ENCODE peak calls at places on chromosomes 2 and 18, in seven cellular contexts. S, K, P, G, V, I and J are unnamed samples.

GRCh38 chr2:9408641-9409151 is 14.6 kb downstream of the ITGB1BP1 start:
- DNase-seq in S (no peak), K (no peak), P (no peak), G (no peak), V (no peak), I (no peak), J (no peak)

GRCh38 chr18:63987743-63988142 is 17.9 kb downstream of the SERPINB8 start:
- DNase-seq in S (no peak), K (no peak), P (no peak), G (no peak), V (no peak), I (no peak), J (no peak)

GRCh38 chr2:172562298-172562697 is 6.4 kb downstream of the PDK1 start:
- DNase-seq in S (no peak), K (no peak), P (no peak), G (no peak), V (no peak), I (no peak), J (no peak)

GRCh38 chr2:181483876-181484275 is 26.7 kb downstream of the ITGA4 start:
- DNase-seq in S (no peak), K (no peak), P (no peak), G (no peak), V (no peak), I (no peak), J (no peak)

GRCh38 chr2:158391876-158392275 is 64.7 kb downstream of the CCDC148 start:
- DNase-seq in S (no peak), K (peak), P (no peak), G (peak), V (no peak), I (no peak), J (no peak)

GRCh38 chr2:182372661-182373060 is 54.2 kb downstream of the PDE1A start:
- DNase-seq in S (no peak), K (no peak), P (peak), G (peak), V (peak), I (no peak), J (no peak)

GRCh38 chr2:46436800-46437199 is 42.6 kb upstream of the TMEM247 start:
- DNase-seq in S (no peak), K (no peak), P (no peak), G (no peak), V (no peak), I (no peak), J (no peak)

GRCh38 chr2:201779996-201780673 is 598 bp downstream of the ALS2 start:
- DNase-seq in S (no peak), K (no peak), P (no peak), G (no peak), V (no peak), I (no peak), J (peak)

GRCh38 chr2:208407667-208408066 is 1.1 kb downstream of the PTH2R start:
- DNase-seq in S (no peak), K (peak), P (no peak), G (peak), V (peak), I (peak), J (peak)

GRCh38 chr2:204722691-204723090 is 177.4 kb downstream of the PARD3B start:
- DNase-seq in S (no peak), K (no peak), P (no peak), G (no peak), V (no peak), I (no peak), J (no peak)

GRCh38 chr18:7084766-7085080 is 32.9 kb downstream of the LAMA1 start:
- DNase-seq in S (no peak), K (no peak), P (no peak), G (peak), V (peak), I (no peak), J (no peak)

GRCh38 chr2:240387325-240387668 is 48.2 kb upstream of the GPC1 start:
- DNase-seq in S (no peak), K (no peak), P (no peak), G (no peak), V (no peak), I (no peak), J (no peak)
- TF ChIP-seq CTCF in S (no peak), K (no peak), P (no peak), G (no peak), V (peak), I (no peak), J (no peak)

GRCh38 chr2:1136071-1136470 is 185.4 kb downstream of the SNTG2 start:
- DNase-seq in S (no peak), K (no peak), P (no peak), G (peak), V (no peak), I (peak), J (no peak)
- TF ChIP-seq CTCF in S (peak), K (no peak), P (no peak), G (peak), V (peak), I (peak), J (no peak)

DNA sequence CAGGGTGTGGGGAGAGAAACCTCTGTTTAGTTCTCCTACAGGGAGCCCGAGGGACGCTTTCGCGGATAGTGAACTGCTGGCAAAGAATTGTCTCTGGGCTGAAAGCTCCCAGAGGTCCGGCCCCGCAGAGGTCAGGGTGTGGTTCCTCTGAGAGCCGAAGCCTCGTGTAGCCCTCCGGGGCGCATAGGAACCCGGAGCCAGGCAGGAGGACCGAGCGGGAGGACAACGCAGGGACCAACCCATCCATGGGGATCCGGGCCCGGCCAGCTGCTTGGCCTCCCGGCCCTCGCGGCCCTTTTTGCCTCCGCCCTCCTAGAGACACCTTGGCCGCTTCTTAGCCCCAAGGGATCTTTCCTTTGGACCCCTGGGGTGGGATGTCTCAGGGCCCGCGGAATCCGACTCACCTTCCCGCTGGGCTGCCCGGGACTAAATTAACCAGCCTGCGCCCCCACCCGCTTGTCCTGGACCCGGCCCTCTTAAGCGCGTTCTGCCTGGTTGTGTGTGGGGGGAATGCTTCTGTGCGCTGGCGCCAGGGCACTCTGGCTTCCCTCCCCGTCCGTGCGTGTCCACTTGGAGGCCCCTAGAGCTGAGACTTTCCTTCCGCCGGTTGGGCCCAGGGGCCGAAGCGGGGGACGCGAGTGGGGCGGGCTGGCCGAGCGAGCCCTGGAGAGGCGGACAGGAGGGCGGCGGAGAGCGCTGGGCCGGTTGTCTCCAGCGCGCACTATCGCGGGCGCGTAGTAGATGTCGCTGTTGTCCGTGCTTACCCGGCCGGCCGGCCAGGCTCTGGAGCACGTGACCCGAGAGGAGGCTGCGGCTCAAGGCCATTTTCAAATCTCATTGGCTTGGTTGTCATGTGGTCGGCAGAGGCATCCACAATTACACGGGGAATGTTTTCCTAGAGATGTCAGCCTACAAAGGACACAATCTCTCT is at the start of gene HOXD10:
- DNase-seq in S (no peak), K (no peak), P (no peak), G (no peak), V (no peak), I (peak), J (no peak)
- TF ChIP-seq CTCF in S (no peak), K (no peak), P (no peak), G (no peak), V (no peak), I (peak), J (no peak)

DNA sequence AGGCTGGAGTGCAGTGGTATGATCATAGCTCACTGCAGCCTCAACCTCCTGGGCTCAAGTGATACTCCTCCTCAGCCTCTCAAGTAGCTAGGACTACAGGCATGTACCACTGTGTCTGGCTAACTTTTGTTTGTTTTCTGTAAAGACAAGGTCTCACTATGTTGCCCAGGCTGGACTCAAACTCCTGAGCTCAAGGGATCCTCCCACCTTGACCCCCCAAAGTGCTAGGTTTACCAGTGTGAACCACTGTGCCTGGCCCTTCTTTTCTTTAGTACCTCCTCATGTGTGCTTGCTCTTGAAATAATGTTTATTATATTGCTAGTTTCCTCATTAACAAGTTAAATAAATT is 19.0 kb upstream of the COBLL1 start:
- DNase-seq in S (no peak), K (no peak), P (no peak), G (no peak), V (no peak), I (no peak), J (no peak)
- TF ChIP-seq CTCF in S (no peak), K (no peak), P (no peak), G (no peak), V (no peak), I (no peak), J (no peak)

DNA sequence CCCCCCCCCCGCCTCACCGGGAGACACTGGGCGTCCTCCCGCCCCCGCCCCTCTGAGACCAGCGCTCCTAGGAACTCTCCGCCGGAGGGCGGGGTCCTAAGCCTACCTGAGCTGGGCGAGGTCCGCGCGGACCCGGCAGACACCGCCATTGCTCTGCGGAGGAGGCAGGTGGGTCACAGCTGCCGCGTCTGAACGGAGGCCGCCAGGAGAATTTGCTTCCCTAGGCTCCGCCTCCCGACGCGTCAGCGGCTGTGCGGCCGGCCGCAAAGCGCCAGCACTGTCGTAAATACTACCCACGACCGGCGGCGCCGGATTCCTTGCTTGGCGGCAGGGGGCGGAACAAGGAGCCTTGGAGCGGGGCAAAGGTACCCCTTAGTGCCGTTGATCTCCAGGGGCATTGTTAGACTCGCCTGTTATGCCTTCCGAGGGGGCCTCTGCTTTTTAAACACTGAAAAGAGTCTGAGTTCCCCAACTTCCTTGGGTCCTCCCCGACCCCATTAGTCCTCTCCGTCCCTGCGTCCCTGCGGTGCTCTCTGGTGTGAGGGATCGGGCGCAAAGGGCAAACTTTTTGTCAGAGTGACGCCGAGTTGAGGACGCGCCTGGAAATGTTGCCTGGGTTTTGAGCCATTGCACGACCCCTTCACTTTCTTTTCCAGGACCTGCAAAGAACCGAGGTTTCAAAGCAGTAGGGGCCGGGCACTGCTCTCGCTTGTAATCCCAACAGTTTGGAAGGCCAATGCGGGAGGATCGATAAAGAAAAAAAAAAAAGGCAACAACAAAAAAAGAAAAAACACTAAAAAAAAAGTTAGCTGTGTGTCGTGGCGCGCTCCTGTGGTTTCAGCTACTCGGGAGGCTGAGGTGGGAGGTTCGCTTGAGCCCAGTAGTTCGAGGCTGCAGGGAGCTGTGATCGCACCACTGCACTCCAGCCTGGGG is at the start of gene GGCX:
- DNase-seq in S (peak), K (peak), P (peak), G (peak), V (peak), I (peak), J (peak)
- TF ChIP-seq CTCF in S (peak), K (no peak), P (no peak), G (peak), V (peak), I (no peak), J (no peak)

GRCh38 chr2:85327757-85328617 is at the start of gene TGOLN2:
- DNase-seq in S (peak), K (peak), P (peak), G (peak), V (peak), I (peak), J (peak)
- TF ChIP-seq CTCF in S (no peak), K (no peak), P (no peak), G (no peak), V (peak), I (peak), J (no peak)

GRCh38 chr2:23954325-23955014 is 14.2 kb downstream of the UBXN2A start:
- DNase-seq in S (no peak), K (peak), P (no peak), G (no peak), V (no peak), I (no peak), J (no peak)
- TF ChIP-seq CTCF in S (no peak), K (peak), P (no peak), G (no peak), V (no peak), I (no peak), J (no peak)

GRCh38 chr2:233130024-233130423 is 69.9 kb downstream of the INPP5D start:
- DNase-seq in S (no peak), K (no peak), P (no peak), G (no peak), V (no peak), I (no peak), J (no peak)

GRCh38 chr2:233130481-233130970 is 70.4 kb downstream of the INPP5D start:
- DNase-seq in S (no peak), K (no peak), P (no peak), G (no peak), V (no peak), I (no peak), J (no peak)

GRCh38 chr2:233133239-233133638 is 73.1 kb downstream of the INPP5D start:
- DNase-seq in S (no peak), K (no peak), P (no peak), G (no peak), V (no peak), I (no peak), J (no peak)

GRCh38 chr2:233131991-233132390 is 71.8 kb downstream of the INPP5D start:
- DNase-seq in S (no peak), K (no peak), P (no peak), G (no peak), V (no peak), I (no peak), J (no peak)

DNA sequence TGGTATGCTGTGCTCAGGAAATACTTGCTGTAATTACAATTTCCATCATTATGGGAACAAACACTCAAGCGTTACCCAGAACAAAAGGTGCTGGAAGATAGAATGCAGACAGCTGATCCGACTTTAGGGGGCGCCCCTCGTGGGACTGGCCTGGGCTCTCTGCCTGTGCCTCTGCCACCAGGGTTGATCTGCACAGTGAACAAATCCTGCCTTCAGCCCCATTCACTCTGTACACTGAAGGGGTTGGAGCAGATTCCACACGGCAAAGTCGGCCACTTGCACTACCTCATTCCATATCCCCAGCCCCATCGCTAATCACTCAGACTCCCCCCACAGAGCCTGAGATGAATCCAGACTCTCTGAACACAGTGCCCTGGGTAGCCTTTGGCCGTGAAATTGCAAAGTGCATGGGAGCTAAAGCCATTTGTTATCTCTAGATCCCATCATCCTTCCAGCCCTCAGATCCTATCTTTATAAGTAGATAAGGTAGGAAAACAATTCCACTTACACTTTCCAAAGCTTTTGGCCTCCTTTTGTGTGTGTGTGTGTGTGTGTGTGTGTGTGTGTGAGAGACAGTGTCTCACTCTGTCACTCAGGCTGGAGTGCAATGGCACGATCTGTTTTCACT is 69.3 kb downstream of the INPP5D start:
- DNase-seq in S (no peak), K (no peak), P (no peak), G (no peak), V (no peak), I (peak), J (no peak)
- TF ChIP-seq CTCF in S (no peak), K (no peak), P (no peak), G (no peak), V (peak), I (peak), J (no peak)